ENCODE peak calls at places on chromosomes 3 and 15, in nine cellular contexts. M is adrenal gland, P is hepatocyte, G is cardiac fibroblast, C is Calu3, Z is GM12892, W is foreskin fibroblast, S is uterus, H is MG63. N is an unnamed sample.

GRCh38 chr3:116770815-116771450 is 61.4 kb downstream of the TUSC7 start:
- DNase-seq in M (peak; percentile 70), Z (peak; percentile 9), P (peak; percentile 87), G (peak; percentile 82), W (peak; percentile 60), H (peak; percentile 39), C (peak; percentile 77), S (peak; percentile 42), N (peak; percentile 30)

GRCh38 chr15:96768435-96768789 is 437.9 kb downstream of the NR2F2 start:
- DNase-seq in H (no peak), Z (no peak), M (no peak), G (no peak), P (no peak), W (no peak), S (no peak), C (no peak), N (no peak)

GRCh38 chr3:61789861-61790260 is 228.5 kb downstream of the PTPRG start:
- DNase-seq in M (no peak), G (no peak), W (no peak), Z (no peak), H (no peak), P (no peak), C (no peak), S (no peak), N (no peak)

GRCh38 chr3:146679191-146679590 is 74.0 kb upstream of the PLSCR5 start:
- DNase-seq in W (no peak), Z (no peak), G (no peak), C (no peak), H (no peak), S (no peak), P (no peak), M (no peak), N (no peak)

GRCh38 chr3:16801698-16802097 is 83.1 kb upstream of the PLCL2 start:
- DNase-seq in S (no peak), C (no peak), Z (no peak), M (no peak), W (peak; percentile 12), P (no peak), G (peak; percentile 14), H (no peak), N (no peak)

GRCh38 chr3:101216710-101217457 is 103.5 kb downstream of the IMPG2 start:
- DNase-seq in P (no peak), W (peak; percentile 71), H (no peak), C (no peak), G (peak; percentile 45), Z (no peak), M (no peak), S (peak; percentile 74), N (no peak)

GRCh38 chr3:14651440-14652251 is at the start of gene CCDC174:
- DNase-seq in P (peak; percentile 97), H (peak; percentile 86), W (peak; percentile 97), S (peak; percentile 98), C (peak; percentile 94), M (peak; percentile 98), G (peak; percentile 99), Z (peak; percentile 74), N (peak; percentile 90)

GRCh38 chr15:99704444-99704838 is 28.8 kb downstream of the LYSMD4 start:
- DNase-seq in P (peak; percentile 92), M (peak; percentile 34), G (peak; percentile 92), W (peak; percentile 71), S (no peak), C (peak; percentile 64), H (peak; percentile 28), Z (no peak), N (no peak)

GRCh38 chr15:74815121-74815933 is 2.7 kb downstream of the LMAN1L start:
- DNase-seq in M (peak; percentile 85), H (peak; percentile 53), G (no peak), W (no peak), Z (no peak), P (no peak), S (no peak), C (peak; percentile 69), N (no peak)

GRCh38 chr3:128309026-128309425 is 155.7 kb downstream of the EEFSEC start:
- DNase-seq in M (no peak), H (no peak), W (no peak), Z (no peak), G (no peak), C (no peak), P (no peak), S (no peak), N (no peak)

GRCh38 chr3:72310028-72310987 is 525.4 kb upstream of the PROK2 start:
- DNase-seq in C (no peak), M (no peak), S (no peak), H (peak; percentile 24), P (peak; percentile 37), G (peak; percentile 46), W (peak; percentile 82), Z (peak; percentile 68), N (peak; percentile 67)

GRCh38 chr3:193499801-193500485 is 54.8 kb downstream of the ATP13A4 start:
- DNase-seq in P (no peak), C (no peak), Z (no peak), G (no peak), S (no peak), W (no peak), H (no peak), M (no peak), N (no peak)

GRCh38 chr3:121962443-121962842 is 59.6 kb downstream of the ILDR1 start:
- DNase-seq in H (no peak), S (no peak), C (no peak), M (no peak), P (no peak), G (no peak), W (no peak), Z (no peak), N (no peak)

GRCh38 chr15:91593653-91594052 is 259.9 kb upstream of the SLCO3A1 start:
- DNase-seq in M (no peak), P (no peak), S (no peak), G (no peak), W (no peak), C (no peak), Z (no peak), H (no peak), N (no peak)